ENCODE peak calls at places on chromosomes 16 and 17, in nine cellular contexts. One of them, this sample, is unnamed.

GRCh38 chr17:33267881-33268548 is 25.1 kb downstream of the ASIC2 start:
- DNase-seq in left lung: no peak
- DNase-seq in cardiac muscle cell: no peak
- DNase-seq in right atrium auricular region: no peak
- DNase-seq in colonic mucosa: no peak
- DNase-seq in tibial nerve: no peak
- DNase-seq in body of pancreas: no peak
- DNase-seq in endothelial cell of umbilical vein: no peak
- DNase-seq in effector memory CD4-positive, alpha-beta T cell: no peak
- DNase-seq in this sample: no peak

GRCh38 chr17:13735444-13735843 is 133.7 kb upstream of the HS3ST3A1 start:
- DNase-seq in left lung: no peak
- DNase-seq in cardiac muscle cell: peak; percentile 30
- DNase-seq in right atrium auricular region: no peak
- DNase-seq in colonic mucosa: no peak
- DNase-seq in tibial nerve: no peak
- DNase-seq in body of pancreas: no peak
- DNase-seq in endothelial cell of umbilical vein: no peak
- DNase-seq in effector memory CD4-positive, alpha-beta T cell: no peak
- DNase-seq in this sample: no peak

GRCh38 chr17:81515530-81516041 is 3.0 kb upstream of the ACTG1 start:
- DNase-seq in left lung: peak; percentile 83
- DNase-seq in cardiac muscle cell: no peak
- DNase-seq in right atrium auricular region: no peak
- DNase-seq in colonic mucosa: peak; percentile 49
- DNase-seq in tibial nerve: no peak
- DNase-seq in body of pancreas: no peak
- DNase-seq in endothelial cell of umbilical vein: no peak
- DNase-seq in effector memory CD4-positive, alpha-beta T cell: no peak
- DNase-seq in this sample: no peak

GRCh38 chr16:86676216-86676800 is 98.0 kb downstream of the FOXL1 start:
- DNase-seq in left lung: no peak
- DNase-seq in cardiac muscle cell: no peak
- DNase-seq in right atrium auricular region: no peak
- DNase-seq in colonic mucosa: no peak
- DNase-seq in tibial nerve: no peak
- DNase-seq in body of pancreas: no peak
- DNase-seq in endothelial cell of umbilical vein: peak; percentile 65
- DNase-seq in effector memory CD4-positive, alpha-beta T cell: no peak
- DNase-seq in this sample: peak; percentile 88

GRCh38 chr17:1169913-1170312 is 9.9 kb downstream of the ABR start:
- DNase-seq in left lung: no peak
- DNase-seq in cardiac muscle cell: no peak
- DNase-seq in right atrium auricular region: no peak
- DNase-seq in colonic mucosa: no peak
- DNase-seq in tibial nerve: no peak
- DNase-seq in body of pancreas: no peak
- DNase-seq in endothelial cell of umbilical vein: no peak
- DNase-seq in effector memory CD4-positive, alpha-beta T cell: no peak
- DNase-seq in this sample: no peak

GRCh38 chr17:31581022-31581483 is 189.6 kb downstream of the RAB11FIP4 start:
- DNase-seq in left lung: peak; percentile 91
- DNase-seq in cardiac muscle cell: peak; percentile 97
- DNase-seq in right atrium auricular region: peak; percentile 75
- DNase-seq in colonic mucosa: no peak
- DNase-seq in tibial nerve: no peak
- DNase-seq in body of pancreas: peak; percentile 83
- DNase-seq in endothelial cell of umbilical vein: peak; percentile 78
- DNase-seq in effector memory CD4-positive, alpha-beta T cell: no peak
- DNase-seq in this sample: peak; percentile 98

GRCh38 chr16:75621170-75621477 is 2.0 kb downstream of the ADAT1 start:
- DNase-seq in left lung: no peak
- DNase-seq in cardiac muscle cell: peak; percentile 60
- DNase-seq in right atrium auricular region: no peak
- DNase-seq in colonic mucosa: no peak
- DNase-seq in tibial nerve: no peak
- DNase-seq in body of pancreas: no peak
- DNase-seq in endothelial cell of umbilical vein: peak; percentile 58
- DNase-seq in effector memory CD4-positive, alpha-beta T cell: no peak
- DNase-seq in this sample: no peak

GRCh38 chr16:27246439-27246838 is 22.1 kb downstream of the NSMCE1 start:
- DNase-seq in left lung: no peak
- DNase-seq in cardiac muscle cell: no peak
- DNase-seq in right atrium auricular region: peak; percentile 52
- DNase-seq in colonic mucosa: no peak
- DNase-seq in tibial nerve: no peak
- DNase-seq in body of pancreas: no peak
- DNase-seq in endothelial cell of umbilical vein: no peak
- DNase-seq in effector memory CD4-positive, alpha-beta T cell: no peak
- DNase-seq in this sample: no peak

GRCh38 chr17:52604105-52604504 is 445.6 kb upstream of the CA10 start:
- DNase-seq in left lung: no peak
- DNase-seq in cardiac muscle cell: peak; percentile 11
- DNase-seq in right atrium auricular region: no peak
- DNase-seq in colonic mucosa: no peak
- DNase-seq in tibial nerve: no peak
- DNase-seq in body of pancreas: no peak
- DNase-seq in endothelial cell of umbilical vein: peak; percentile 60
- DNase-seq in effector memory CD4-positive, alpha-beta T cell: no peak
- DNase-seq in this sample: no peak

GRCh38 chr17:35372846-35373531 is 432 bp downstream of the SLFN11 start:
- DNase-seq in left lung: peak; percentile 84
- DNase-seq in cardiac muscle cell: no peak
- DNase-seq in right atrium auricular region: no peak
- DNase-seq in colonic mucosa: peak; percentile 31
- DNase-seq in tibial nerve: no peak
- DNase-seq in body of pancreas: peak; percentile 8
- DNase-seq in endothelial cell of umbilical vein: peak; percentile 28
- DNase-seq in effector memory CD4-positive, alpha-beta T cell: peak; percentile 16
- DNase-seq in this sample: peak; percentile 43

GRCh38 chr17:49404371-49404770 is 10.3 kb downstream of the PHB1 start:
- DNase-seq in left lung: no peak
- DNase-seq in cardiac muscle cell: no peak
- DNase-seq in right atrium auricular region: no peak
- DNase-seq in colonic mucosa: no peak
- DNase-seq in tibial nerve: no peak
- DNase-seq in body of pancreas: no peak
- DNase-seq in endothelial cell of umbilical vein: no peak
- DNase-seq in effector memory CD4-positive, alpha-beta T cell: no peak
- DNase-seq in this sample: no peak

GRCh38 chr17:58756246-58757161 is 850 bp downstream of the PPM1E start:
- DNase-seq in left lung: no peak
- DNase-seq in cardiac muscle cell: peak; percentile 14
- DNase-seq in right atrium auricular region: no peak
- DNase-seq in colonic mucosa: no peak
- DNase-seq in tibial nerve: no peak
- DNase-seq in body of pancreas: no peak
- DNase-seq in endothelial cell of umbilical vein: no peak
- DNase-seq in effector memory CD4-positive, alpha-beta T cell: no peak
- DNase-seq in this sample: peak; percentile 32

GRCh38 chr17:47257651-47258339 is 4.2 kb downstream of the ITGB3 start:
- DNase-seq in left lung: no peak
- DNase-seq in cardiac muscle cell: peak; percentile 81
- DNase-seq in right atrium auricular region: no peak
- DNase-seq in colonic mucosa: no peak
- DNase-seq in tibial nerve: no peak
- DNase-seq in body of pancreas: no peak
- DNase-seq in endothelial cell of umbilical vein: peak; percentile 58
- DNase-seq in effector memory CD4-positive, alpha-beta T cell: no peak
- DNase-seq in this sample: peak; percentile 86

GRCh38 chr17:82536220-82537201 is 17.0 kb downstream of the FOXK2 start:
- DNase-seq in left lung: peak; percentile 15
- DNase-seq in cardiac muscle cell: peak; percentile 83
- DNase-seq in right atrium auricular region: no peak
- DNase-seq in colonic mucosa: peak; percentile 56
- DNase-seq in tibial nerve: peak; percentile 52
- DNase-seq in body of pancreas: no peak
- DNase-seq in endothelial cell of umbilical vein: peak; percentile 97
- DNase-seq in effector memory CD4-positive, alpha-beta T cell: no peak
- DNase-seq in this sample: peak; percentile 58

GRCh38 chr17:20226814-20227482 is 217.8 kb downstream of the SPECC1 start:
- DNase-seq in left lung: peak; percentile 87
- DNase-seq in cardiac muscle cell: peak; percentile 88
- DNase-seq in right atrium auricular region: peak; percentile 74
- DNase-seq in colonic mucosa: peak; percentile 78
- DNase-seq in tibial nerve: peak; percentile 80
- DNase-seq in body of pancreas: peak; percentile 81
- DNase-seq in endothelial cell of umbilical vein: peak; percentile 77
- DNase-seq in effector memory CD4-positive, alpha-beta T cell: peak; percentile 10
- DNase-seq in this sample: peak; percentile 76

GRCh38 chr17:28563475-28563874 is 7.8 kb downstream of the PIGS start:
- DNase-seq in left lung: no peak
- DNase-seq in cardiac muscle cell: peak; percentile 82
- DNase-seq in right atrium auricular region: no peak
- DNase-seq in colonic mucosa: no peak
- DNase-seq in tibial nerve: no peak
- DNase-seq in body of pancreas: no peak
- DNase-seq in endothelial cell of umbilical vein: peak; percentile 38
- DNase-seq in effector memory CD4-positive, alpha-beta T cell: no peak
- DNase-seq in this sample: no peak
- H3K27me3 ChIP-seq in left lung: no peaks in the 10 kb centered on the region
- H3K27me3 ChIP-seq in cardiac muscle cell: no peaks in the 10 kb centered on the region
- H3K27me3 ChIP-seq in right atrium auricular region: no peaks in the 10 kb centered on the region
- H3K27me3 ChIP-seq in colonic mucosa: no peaks in the 10 kb centered on the region
- H3K27me3 ChIP-seq in tibial nerve: no peaks in the 10 kb centered on the region
- H3K27me3 ChIP-seq in body of pancreas: no peaks in the 10 kb centered on the region
- H3K27me3 ChIP-seq in endothelial cell of umbilical vein: no peaks in the 10 kb centered on the region
- H3K27me3 ChIP-seq in effector memory CD4-positive, alpha-beta T cell: no peaks in the 10 kb centered on the region
- H3K27me3 ChIP-seq in this sample: no peaks in the 10 kb centered on the region

GRCh38 chr16:56732366-56732765 is 2.4 kb downstream of the NUP93 start:
- DNase-seq in left lung: no peak
- DNase-seq in cardiac muscle cell: no peak
- DNase-seq in right atrium auricular region: no peak
- DNase-seq in colonic mucosa: no peak
- DNase-seq in tibial nerve: no peak
- DNase-seq in body of pancreas: no peak
- DNase-seq in endothelial cell of umbilical vein: no peak
- DNase-seq in effector memory CD4-positive, alpha-beta T cell: no peak
- DNase-seq in this sample: no peak
- H3K4me3 ChIP-seq in left lung: no peak overlapping the region
- H3K4me3 ChIP-seq in cardiac muscle cell: no peak overlapping the region
- H3K4me3 ChIP-seq in right atrium auricular region: no peak overlapping the region
- H3K4me3 ChIP-seq in colonic mucosa: no peak overlapping the region
- H3K4me3 ChIP-seq in tibial nerve: no peak overlapping the region
- H3K4me3 ChIP-seq in body of pancreas: no peak overlapping the region
- H3K4me3 ChIP-seq in endothelial cell of umbilical vein: no peak overlapping the region
- H3K4me3 ChIP-seq in effector memory CD4-positive, alpha-beta T cell: no peak overlapping the region
- H3K4me3 ChIP-seq in this sample: no peak overlapping the region

DNA sequence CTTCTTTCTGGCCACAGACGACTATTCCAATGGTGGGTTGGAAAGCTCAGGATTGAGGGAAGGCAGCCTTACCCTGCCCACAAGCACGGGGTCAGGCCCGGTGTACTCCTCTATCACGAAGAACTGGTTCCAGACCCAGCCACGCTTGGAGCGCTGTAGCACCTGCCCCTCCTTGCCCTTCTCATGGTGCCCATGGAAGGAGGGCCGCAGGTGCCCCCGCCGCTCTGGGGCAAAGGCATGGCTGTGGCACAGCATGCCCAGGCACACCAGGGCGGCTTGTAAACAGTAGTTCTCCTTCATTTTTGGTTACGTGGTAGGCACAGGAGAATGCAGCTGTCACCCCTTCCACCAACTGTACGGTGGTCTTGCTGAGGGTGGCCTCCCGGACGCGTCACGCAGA is 117.3 kb downstream of the CDH11 start:
- DNase-seq in left lung: no peak
- DNase-seq in cardiac muscle cell: no peak
- DNase-seq in right atrium auricular region: no peak
- DNase-seq in colonic mucosa: no peak
- DNase-seq in tibial nerve: no peak
- DNase-seq in body of pancreas: no peak
- DNase-seq in endothelial cell of umbilical vein: no peak
- DNase-seq in effector memory CD4-positive, alpha-beta T cell: no peak
- DNase-seq in this sample: no peak
- H3K9me3 ChIP-seq in left lung: no peaks in the 10 kb centered on the region
- H3K9me3 ChIP-seq in cardiac muscle cell: no peaks in the 10 kb centered on the region
- H3K9me3 ChIP-seq in right atrium auricular region: no peaks in the 10 kb centered on the region
- H3K9me3 ChIP-seq in colonic mucosa: no peaks in the 10 kb centered on the region
- H3K9me3 ChIP-seq in tibial nerve: no peaks in the 10 kb centered on the region
- H3K9me3 ChIP-seq in body of pancreas: no peaks in the 10 kb centered on the region
- H3K9me3 ChIP-seq in endothelial cell of umbilical vein: no peaks in the 10 kb centered on the region
- H3K9me3 ChIP-seq in effector memory CD4-positive, alpha-beta T cell: no peaks in the 10 kb centered on the region
- H3K9me3 ChIP-seq in this sample: no peaks in the 10 kb centered on the region

GRCh38 chr16:73062640-73063283 is 14.8 kb upstream of the ZFHX3 start:
- DNase-seq in left lung: no peak
- DNase-seq in cardiac muscle cell: peak; percentile 14
- DNase-seq in right atrium auricular region: no peak
- DNase-seq in colonic mucosa: no peak
- DNase-seq in tibial nerve: no peak
- DNase-seq in body of pancreas: no peak
- DNase-seq in endothelial cell of umbilical vein: no peak
- DNase-seq in effector memory CD4-positive, alpha-beta T cell: no peak
- DNase-seq in this sample: peak; percentile 34
- H3K27me3 ChIP-seq in left lung: peaks cover 88% of the 10 kb centered on the region
- H3K27me3 ChIP-seq in cardiac muscle cell: peaks cover 85% of the 10 kb centered on the region
- H3K27me3 ChIP-seq in right atrium auricular region: peaks cover 8% of the 10 kb centered on the region
- H3K27me3 ChIP-seq in colonic mucosa: peaks cover 26% of the 10 kb centered on the region
- H3K27me3 ChIP-seq in tibial nerve: no peaks in the 10 kb centered on the region
- H3K27me3 ChIP-seq in body of pancreas: no peaks in the 10 kb centered on the region
- H3K27me3 ChIP-seq in endothelial cell of umbilical vein: no peaks in the 10 kb centered on the region
- H3K27me3 ChIP-seq in effector memory CD4-positive, alpha-beta T cell: peaks cover 16% of the 10 kb centered on the region
- H3K27me3 ChIP-seq in this sample: no peaks in the 10 kb centered on the region

GRCh38 chr16:2976673-2977072 is 3.6 kb downstream of the PKMYT1 start:
- DNase-seq in left lung: no peak
- DNase-seq in cardiac muscle cell: no peak
- DNase-seq in right atrium auricular region: no peak
- DNase-seq in colonic mucosa: no peak
- DNase-seq in tibial nerve: no peak
- DNase-seq in body of pancreas: no peak
- DNase-seq in endothelial cell of umbilical vein: no peak
- DNase-seq in effector memory CD4-positive, alpha-beta T cell: no peak
- DNase-seq in this sample: no peak

GRCh38 chr16:2974319-2975056 is 5.3 kb downstream of the PAQR4 start:
- DNase-seq in left lung: no peak
- DNase-seq in cardiac muscle cell: no peak
- DNase-seq in right atrium auricular region: no peak
- DNase-seq in colonic mucosa: no peak
- DNase-seq in tibial nerve: no peak
- DNase-seq in body of pancreas: no peak
- DNase-seq in endothelial cell of umbilical vein: no peak
- DNase-seq in effector memory CD4-positive, alpha-beta T cell: no peak
- DNase-seq in this sample: no peak

GRCh38 chr16:2973605-2974318 is 4.6 kb downstream of the PAQR4 start:
- DNase-seq in left lung: no peak
- DNase-seq in cardiac muscle cell: no peak
- DNase-seq in right atrium auricular region: no peak
- DNase-seq in colonic mucosa: no peak
- DNase-seq in tibial nerve: no peak
- DNase-seq in body of pancreas: no peak
- DNase-seq in endothelial cell of umbilical vein: no peak
- DNase-seq in effector memory CD4-positive, alpha-beta T cell: no peak
- DNase-seq in this sample: no peak

GRCh38 chr16:2976201-2976600 is 4.0 kb downstream of the PKMYT1 start:
- DNase-seq in left lung: no peak
- DNase-seq in cardiac muscle cell: no peak
- DNase-seq in right atrium auricular region: no peak
- DNase-seq in colonic mucosa: no peak
- DNase-seq in tibial nerve: no peak
- DNase-seq in body of pancreas: no peak
- DNase-seq in endothelial cell of umbilical vein: no peak
- DNase-seq in effector memory CD4-positive, alpha-beta T cell: no peak
- DNase-seq in this sample: no peak

GRCh38 chr16:2975161-2975795 is 5.0 kb downstream of the PKMYT1 start:
- DNase-seq in left lung: no peak
- DNase-seq in cardiac muscle cell: no peak
- DNase-seq in right atrium auricular region: no peak
- DNase-seq in colonic mucosa: no peak
- DNase-seq in tibial nerve: no peak
- DNase-seq in body of pancreas: no peak
- DNase-seq in endothelial cell of umbilical vein: no peak
- DNase-seq in effector memory CD4-positive, alpha-beta T cell: no peak
- DNase-seq in this sample: no peak
- H3K4me3 ChIP-seq in left lung: no peak overlapping the region
- H3K4me3 ChIP-seq in cardiac muscle cell: no peak overlapping the region
- H3K4me3 ChIP-seq in right atrium auricular region: no peak overlapping the region
- H3K4me3 ChIP-seq in colonic mucosa: no peak overlapping the region
- H3K4me3 ChIP-seq in tibial nerve: no peak overlapping the region
- H3K4me3 ChIP-seq in body of pancreas: no peak overlapping the region
- H3K4me3 ChIP-seq in endothelial cell of umbilical vein: no peak overlapping the region
- H3K4me3 ChIP-seq in effector memory CD4-positive, alpha-beta T cell: no peak overlapping the region
- H3K4me3 ChIP-seq in this sample: no peak overlapping the region

This sample was measured in MG63.